ENCODE peak calls at places on chromosomes 5 and 9, in ten cellular contexts. K is stomach, W is IMR-90, M is tibial artery, P is PC-3, Q is esophagus muscularis mucosa, H is esophagus squamous epithelium, I is epithelial cell of esophagus, E is pancreas, Y is foreskin fibroblast. X is an unnamed sample.

GRCh38 chr5:118580959-118581358 is 407.4 kb downstream of the DTWD2 start:
- DNase-seq in P (no peak), E (no peak), M (no peak), Q (no peak), Y (peak), W (no peak), H (no peak), I (no peak), K (no peak), X (peak)

GRCh38 chr9:126704157-126704941 is 90.6 kb downstream of the LMX1B start:
- DNase-seq in I (peak), Q (no peak), K (no peak), Y (peak), H (no peak), P (peak), E (no peak), M (peak), W (peak), X (peak)

GRCh38 chr9:133252301-133252776 is 22.7 kb downstream of the ABO start:
- DNase-seq in K (peak), Q (no peak), P (peak), Y (no peak), W (no peak), H (no peak), E (no peak), M (no peak), I (peak), X (no peak)

GRCh38 chr9:85502815-85503643 is 238.7 kb downstream of the AGTPBP1 start:
- DNase-seq in H (no peak), P (no peak), Q (no peak), E (no peak), I (no peak), W (no peak), M (no peak), K (no peak), Y (no peak), X (no peak)

GRCh38 chr9:37037744-37038640 is 3.9 kb upstream of the PAX5 start:
- DNase-seq in H (no peak), Y (peak), M (no peak), E (no peak), I (no peak), P (no peak), K (no peak), Q (no peak), W (no peak), X (no peak)

GRCh38 chr5:77893225-77893860 is 117.2 kb upstream of the TBCA start:
- DNase-seq in Q (no peak), K (no peak), I (peak), Y (peak), H (no peak), E (no peak), W (peak), P (peak), M (no peak), X (peak)

GRCh38 chr9:99050292-99050911 is 54.5 kb upstream of the TGFBR1 start:
- DNase-seq in P (peak), I (peak), E (no peak), W (peak), H (no peak), M (no peak), Q (no peak), K (no peak), Y (peak), X (peak)

GRCh38 chr9:108812388-108812787 is 43.4 kb downstream of the ACTL7B start:
- DNase-seq in K (no peak), I (no peak), Q (peak), P (no peak), Y (no peak), E (no peak), H (no peak), M (no peak), W (no peak), X (no peak)

GRCh38 chr5:180281706-180282105 is 10.2 kb downstream of the MAPK9 start:
- DNase-seq in H (no peak), K (no peak), M (no peak), I (no peak), P (no peak), Q (peak), W (no peak), E (no peak), Y (no peak), X (no peak)

GRCh38 chr5:64333891-64334290 is 168.2 kb downstream of the RNF180 start:
- DNase-seq in H (no peak), M (no peak), K (no peak), Q (no peak), I (no peak), W (no peak), Y (no peak), P (no peak), E (no peak), X (no peak)

GRCh38 chr9:34611251-34611810 is 566 bp downstream of the RPP25L start:
- DNase-seq in Y (peak), W (no peak), P (no peak), I (no peak), M (no peak), K (no peak), Q (no peak), H (no peak), E (peak), X (no peak)

GRCh38 chr9:103816146-103816545 is 278.0 kb upstream of the SMC2 start:
- DNase-seq in Y (no peak), I (no peak), P (no peak), K (no peak), E (no peak), H (no peak), Q (no peak), M (no peak), W (no peak), X (no peak)

GRCh38 chr5:90911169-90911568 is 352.6 kb downstream of the ADGRV1 start:
- DNase-seq in M (no peak), I (no peak), H (no peak), E (no peak), P (no peak), W (no peak), Y (no peak), K (no peak), Q (no peak), X (no peak)

GRCh38 chr9:38333047-38333446 is 59.5 kb upstream of the ALDH1B1 start:
- DNase-seq in M (no peak), K (no peak), E (no peak), W (peak), Y (peak), I (peak), H (no peak), P (no peak), Q (no peak), X (no peak)

GRCh38 chr9:102995033-102995432 is at the start of gene CYLC2:
- DNase-seq in P (no peak), E (no peak), W (no peak), M (no peak), I (no peak), H (no peak), Q (no peak), Y (no peak), K (no peak), X (no peak)

GRCh38 chr9:88087906-88088305 is 50.4 kb downstream of the SPATA31C2 start:
- DNase-seq in P (peak), Q (no peak), K (no peak), Y (no peak), M (no peak), H (no peak), W (no peak), I (no peak), E (no peak), X (no peak)

GRCh38 chr5:140113699-140114263 is at the start of gene PURA:
- DNase-seq in H (peak), I (peak), W (peak), P (peak), M (peak), Y (peak), E (peak), Q (peak), K (peak), X (peak)
- TF ChIP-seq CTCF in H (no peak), I (no peak), W (no peak), P (no peak), M (no peak), Y (no peak), E (no peak), Q (peak), K (no peak), X (no peak)

GRCh38 chr9:89313842-89314241 is 2.8 kb downstream of the CKS2 start:
- DNase-seq in I (no peak), P (no peak), E (no peak), H (no peak), M (no peak), K (no peak), Y (peak), W (peak), Q (no peak), X (peak)
- H3K4me3 ChIP-seq in I (peak), P (peak), E (no peak), H (no peak), M (no peak), K (no peak), Y (peak), W (no peak), Q (no peak), X (no peak)

GRCh38 chr5:135458921-135459331 is 6.8 kb upstream of the TIFAB start:
- DNase-seq in I (peak), P (peak), Q (no peak), Y (peak), E (no peak), H (no peak), M (peak), W (peak), K (peak), X (peak)

GRCh38 chr5:135461752-135462151 is 9.6 kb upstream of the TIFAB start:
- DNase-seq in K (no peak), P (no peak), M (peak), I (no peak), W (no peak), Q (no peak), H (no peak), E (no peak), Y (no peak), X (no peak)

GRCh38 chr5:135460246-135461033 is 8.3 kb upstream of the TIFAB start:
- DNase-seq in H (no peak), Y (no peak), I (no peak), K (no peak), P (no peak), Q (no peak), E (no peak), M (peak), W (no peak), X (no peak)

GRCh38 chr5:135465391-135466122 is 13.4 kb upstream of the TIFAB start:
- DNase-seq in Q (no peak), H (no peak), M (peak), I (no peak), P (no peak), K (no peak), E (no peak), W (no peak), Y (no peak), X (no peak)

GRCh38 chr5:135462304-135462703 is 10.2 kb upstream of the TIFAB start:
- DNase-seq in H (no peak), W (peak), I (peak), M (peak), P (peak), Y (peak), K (peak), E (no peak), Q (no peak), X (peak)
- TF ChIP-seq CTCF in H (peak), W (peak), I (peak), M (peak), P (peak), Y (peak), K (no peak), E (no peak), Q (no peak), X (peak)

DNA sequence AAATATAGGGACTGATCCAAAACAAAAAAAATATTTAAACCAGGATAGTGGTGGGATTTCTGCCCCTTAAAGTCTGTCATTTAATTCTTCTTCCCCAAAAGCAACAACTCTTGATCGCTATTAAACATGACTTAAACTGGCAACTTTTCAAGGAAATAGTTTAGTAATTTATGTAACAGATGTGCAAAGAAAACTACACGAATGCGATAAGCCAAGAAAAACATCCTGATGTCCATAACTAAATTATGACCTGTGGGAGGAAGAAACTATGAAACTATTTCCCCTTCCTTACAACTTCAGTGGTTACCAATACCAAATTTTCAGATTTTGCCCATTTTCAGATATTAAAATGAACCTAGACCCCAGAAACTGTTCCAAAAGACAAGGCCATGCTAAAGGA is 31.5 kb downstream of the CLINT1 start:
- DNase-seq in P (no peak), Q (no peak), E (no peak), H (no peak), K (no peak), Y (peak), M (no peak), W (peak), I (no peak), X (peak)
- H3K4me3 ChIP-seq in P (no peak), Q (no peak), E (no peak), H (no peak), K (no peak), Y (no peak), M (no peak), W (no peak), I (no peak), X (no peak)

X was measured in cardiac fibroblast.